ENCODE peak calls at places on chromosomes 5 and 9, in eight cellular contexts. Y is astrocyte of the spinal cord; B is T-helper 1 cell; F is suprapubic skin; C is ACHN; S is GM23248; U is stimulated activated naive CD4-positive, alpha-beta T cell treated with Interleukin-2 at 50 U/mL for 16 hours; Q is GM12865. G is an unnamed sample.
A peak's percentile ranks its signal among the peaks of the same experiment; 100 is the strongest.

GRCh38 chr9:69331444-69331843 is 6.4 kb downstream of the ENTREP1 start:
- DNase-seq in B (no peak), C (no peak), U (no peak), S (no peak), Y (no peak), F (no peak), Q (no peak), G (no peak)

GRCh38 chr9:109181284-109181683 is 14.2 kb upstream of the FRRS1L start:
- DNase-seq in Q (peak; percentile 90), C (no peak), F (no peak), Y (no peak), B (peak; percentile 60), S (no peak), U (peak; percentile 20), G (no peak)

GRCh38 chr9:18208166-18209059 is 265.5 kb upstream of the ADAMTSL1 start:
- DNase-seq in C (peak; percentile 50), F (no peak), Y (peak; percentile 29), U (no peak), B (no peak), Q (peak; percentile 15), S (peak; percentile 64), G (no peak)

GRCh38 chr5:79464695-79465332 is 49.1 kb downstream of the HOMER1 start:
- DNase-seq in S (peak; percentile 58), Y (peak; percentile 36), F (no peak), U (no peak), Q (peak; percentile 46), C (peak; percentile 45), B (peak; percentile 15), G (no peak)

GRCh38 chr5:135248801-135249231 is 150.2 kb downstream of the MACROH2A1 start:
- DNase-seq in S (no peak), B (no peak), U (no peak), C (no peak), F (peak; percentile 34), Q (no peak), Y (no peak), G (no peak)

GRCh38 chr9:80467632-80468031 is 895.9 kb downstream of the TLE4 start:
- DNase-seq in C (no peak), B (no peak), U (no peak), S (peak; percentile 0), Q (no peak), F (no peak), Y (peak; percentile 13), G (no peak)

GRCh38 chr5:5340206-5340729 is 82.2 kb upstream of the ICE1 start:
- DNase-seq in Q (no peak), C (peak; percentile 90), U (no peak), Y (peak; percentile 96), B (no peak), F (peak; percentile 87), S (peak; percentile 97), G (no peak)

GRCh38 chr9:81649475-81649874 is 39.9 kb downstream of the TLE1 start:
- DNase-seq in S (no peak), U (no peak), C (no peak), F (no peak), B (no peak), Q (no peak), Y (no peak), G (no peak)

GRCh38 chr9:114621975-114622609 is 11.0 kb downstream of the TMEM268 start:
- DNase-seq in Q (no peak), U (no peak), S (peak; percentile 89), B (no peak), C (peak; percentile 51), Y (peak; percentile 62), F (no peak), G (no peak)

GRCh38 chr5:141763526-141763925 is 81.5 kb upstream of the ARAP3 start:
- DNase-seq in U (no peak), S (no peak), C (no peak), F (no peak), B (no peak), Q (no peak), Y (no peak), G (no peak)